ENCODE peak calls at places on chromosomes 5 and 9, in six cellular contexts. D is ELR; R is stimulated activated CD8-positive, alpha-beta memory T cell treated with anti-CD3 and anti-CD28 coated beads, Interleukin-7, amount 100 ng/mL, for 1 hour; T is GM06990; A is fibroblast of the aortic adventitia; Y is activated T-cell treated with anti-CD3 and anti-CD28 coated beads, Interleukin-2, amount 50 U/mL, for 72 hours. V is an unnamed sample.

GRCh38 chr5:135365281-135365680 is 33.8 kb downstream of the MACROH2A1 start:
- DNase-seq in D (no peak), R (no peak), T (no peak), A (no peak), Y (no peak), V (no peak)

GRCh38 chr9:134619456-134619982 is 22.1 kb upstream of the COL5A1 start:
- DNase-seq in D (no peak), R (no peak), T (no peak), A (no peak), Y (no peak), V (no peak)

GRCh38 chr5:168706655-168707069 is 127.5 kb upstream of the PANK3 start:
- DNase-seq in D (peak; percentile 63), R (no peak), T (no peak), A (peak; percentile 45), Y (peak; percentile 42), V (no peak)

GRCh38 chr5:145936401-145937131 is at the start of gene SH3RF2:
- DNase-seq in D (peak; percentile 89), R (no peak), T (no peak), A (peak; percentile 73), Y (peak; percentile 71), V (peak; percentile 63)

GRCh38 chr5:91425046-91425445 is 41.9 kb upstream of the ARRDC3 start:
- DNase-seq in D (no peak), R (no peak), T (no peak), A (no peak), Y (no peak), V (no peak)

GRCh38 chr9:129285382-129285781 is 107.3 kb upstream of the IER5L start:
- DNase-seq in D (no peak), R (no peak), T (no peak), A (no peak), Y (no peak), V (no peak)

GRCh38 chr5:91219803-91220371 is 163.2 kb downstream of the ARRDC3 start:
- DNase-seq in D (peak; percentile 49), R (peak; percentile 6), T (no peak), A (no peak), Y (peak; percentile 20), V (no peak)

GRCh38 chr9:114287763-114288232 is 35.1 kb upstream of the ORM1 start:
- DNase-seq in D (no peak), R (no peak), T (no peak), A (no peak), Y (no peak), V (no peak)

GRCh38 chr9:121884057-121884512 is 209.0 kb downstream of the TTLL11 start:
- DNase-seq in D (no peak), R (no peak), T (no peak), A (no peak), Y (no peak), V (no peak)

GRCh38 chr5:24642022-24642421 is 2.8 kb downstream of the CDH10 start:
- DNase-seq in D (peak; percentile 20), R (no peak), T (no peak), A (no peak), Y (no peak), V (peak; percentile 20)

GRCh38 chr9:133792721-133793470 is 54.7 kb upstream of the SARDH start:
- DNase-seq in D (peak; percentile 86), R (peak; percentile 8), T (peak; percentile 77), A (peak; percentile 77), Y (peak; percentile 64), V (peak; percentile 28)

GRCh38 chr5:99037668-99038067 is 108.9 kb upstream of the CHD1 start:
- DNase-seq in D (no peak), R (peak; percentile 27), T (no peak), A (no peak), Y (peak; percentile 36), V (no peak)

GRCh38 chr5:1118738-1119137 is 6.9 kb upstream of the SLC12A7 start:
- DNase-seq in D (no peak), R (no peak), T (no peak), A (no peak), Y (no peak), V (no peak)

GRCh38 chr5:79562351-79563246 is 48.7 kb upstream of the HOMER1 start:
- DNase-seq in D (peak; percentile 86), R (no peak), T (no peak), A (peak; percentile 92), Y (no peak), V (no peak)

GRCh38 chr5:113043491-113043931 is 66.9 kb downstream of the DCP2 start:
- DNase-seq in D (no peak), R (no peak), T (no peak), A (no peak), Y (peak; percentile 30), V (no peak)

GRCh38 chr9:109311731-109312130 is 9.1 kb downstream of the EPB41L4B start:
- DNase-seq in D (no peak), R (no peak), T (no peak), A (no peak), Y (no peak), V (no peak)

GRCh38 chr9:38413283-38413682 is 11.0 kb downstream of the IGFBPL1 start:
- DNase-seq in D (no peak), R (no peak), T (no peak), A (no peak), Y (no peak), V (no peak)

GRCh38 chr5:96433066-96433447 is at the start of gene PCSK1:
- DNase-seq in D (no peak), R (no peak), T (no peak), A (no peak), Y (no peak), V (no peak)

GRCh38 chr9:104104407-104104806 is 10.3 kb downstream of the SMC2 start:
- DNase-seq in D (no peak), R (no peak), T (no peak), A (no peak), Y (no peak), V (no peak)

GRCh38 chr9:112712678-112713077 is 5.2 kb downstream of the INIP start:
- DNase-seq in D (no peak), R (no peak), T (no peak), A (no peak), Y (no peak), V (no peak)

GRCh38 chr9:135835131-135835530 is 72.2 kb downstream of the CAMSAP1 start:
- DNase-seq in D (no peak), R (no peak), T (no peak), A (no peak), Y (no peak), V (no peak)

GRCh38 chr5:176446884-176447537 is 1.2 kb upstream of the FAF2 start:
- DNase-seq in D (peak; percentile 20), R (no peak), T (no peak), A (no peak), Y (peak; percentile 6), V (no peak)

GRCh38 chr9:95004452-95005275 is 278.2 kb downstream of the AOPEP start:
- DNase-seq in D (peak; percentile 58), R (no peak), T (peak; percentile 49), A (no peak), Y (peak; percentile 45), V (no peak)

GRCh38 chr5:113425909-113426308 is 8.9 kb downstream of the TSSK1B start:
- DNase-seq in D (no peak), R (no peak), T (no peak), A (peak; percentile 69), Y (no peak), V (no peak)

GRCh38 chr9:87263291-87263690 is 234.4 kb upstream of the DAPK1 start:
- DNase-seq in D (no peak), R (no peak), T (no peak), A (no peak), Y (no peak), V (no peak)

V was measured in non-pigmented ciliary epithelial cell.